ENCODE peak calls at places on chromosomes 4 and X, in seven cellular contexts. L is IMR-90; X is astrocyte; O is sigmoid colon; R is HFF-Myc; Q is CD8-positive, alpha-beta memory T cell; D is astrocyte of the spinal cord. P is an unnamed sample.

GRCh38 chr4:76990288-76991080 is 40.9 kb downstream of the SEPTIN11 start:
- DNase-seq in L (peak; percentile 96), X (peak; percentile 99), O (no peak), R (no peak), Q (no peak), D (peak; percentile 96), P (peak; percentile 19)

GRCh38 chr4:140568507-140569306 is at the start of gene UCP1:
- DNase-seq in L (no peak), X (no peak), O (no peak), R (no peak), Q (no peak), D (peak; percentile 2), P (peak; percentile 34)

GRCh38 chrX:119605739-119606507 is at the start of gene NKRF:
- DNase-seq in L (peak; percentile 90), X (peak; percentile 73), O (peak; percentile 97), R (no peak), Q (peak; percentile 94), D (no peak), P (peak; percentile 88)

GRCh38 chrX:40189018-40189417 is 91.3 kb upstream of the BCOR start:
- DNase-seq in L (no peak), X (peak; percentile 31), O (no peak), R (no peak), Q (no peak), D (no peak), P (peak; percentile 70)

GRCh38 chr4:6222761-6223292 is 22.5 kb upstream of the JAKMIP1 start:
- DNase-seq in L (no peak), X (no peak), O (peak; percentile 2), R (no peak), Q (no peak), D (no peak), P (no peak)

GRCh38 chr4:8727546-8728510 is 135.3 kb downstream of the CPZ start:
- DNase-seq in L (no peak), X (no peak), O (peak; percentile 56), R (no peak), Q (no peak), D (no peak), P (no peak)

GRCh38 chr4:176753049-176753448 is 39.7 kb downstream of the VEGFC start:
- DNase-seq in L (peak; percentile 95), X (peak; percentile 91), O (no peak), R (peak; percentile 98), Q (no peak), D (peak; percentile 94), P (peak; percentile 52)

GRCh38 chrX:74421181-74422028 is at the start of gene SLC16A2:
- DNase-seq in L (peak; percentile 79), X (peak; percentile 76), O (peak; percentile 93), R (no peak), Q (peak; percentile 50), D (peak; percentile 83), P (peak; percentile 68)

GRCh38 chrX:111743316-111743715 is 62.3 kb downstream of the ALG13 start:
- DNase-seq in L (no peak), X (no peak), O (no peak), R (no peak), Q (no peak), D (no peak), P (peak; percentile 2)

GRCh38 chr4:148065069-148065468 is 333.2 kb downstream of the ARHGAP10 start:
- DNase-seq in L (peak; percentile 90), X (peak; percentile 80), O (no peak), R (peak; percentile 11), Q (no peak), D (peak; percentile 58), P (peak; percentile 25)

GRCh38 chr4:103996059-103996458 is 276.3 kb upstream of the TACR3 start:
- DNase-seq in L (no peak), X (peak; percentile 4), O (no peak), R (no peak), Q (no peak), D (peak; percentile 48), P (peak; percentile 71)

GRCh38 chr4:186534056-186534455 is 21.3 kb downstream of the MTNR1A start:
- DNase-seq in L (no peak), X (no peak), O (no peak), R (no peak), Q (no peak), D (no peak), P (no peak)

GRCh38 chr4:8286719-8287355 is 17.3 kb downstream of the HTRA3 start:
- DNase-seq in L (no peak), X (no peak), O (peak; percentile 64), R (no peak), Q (no peak), D (no peak), P (no peak)

GRCh38 chrX:24100713-24101112 is 46.0 kb downstream of the EIF2S3 start:
- DNase-seq in L (peak; percentile 72), X (peak; percentile 57), O (no peak), R (no peak), Q (no peak), D (peak; percentile 14), P (no peak)

DNA sequence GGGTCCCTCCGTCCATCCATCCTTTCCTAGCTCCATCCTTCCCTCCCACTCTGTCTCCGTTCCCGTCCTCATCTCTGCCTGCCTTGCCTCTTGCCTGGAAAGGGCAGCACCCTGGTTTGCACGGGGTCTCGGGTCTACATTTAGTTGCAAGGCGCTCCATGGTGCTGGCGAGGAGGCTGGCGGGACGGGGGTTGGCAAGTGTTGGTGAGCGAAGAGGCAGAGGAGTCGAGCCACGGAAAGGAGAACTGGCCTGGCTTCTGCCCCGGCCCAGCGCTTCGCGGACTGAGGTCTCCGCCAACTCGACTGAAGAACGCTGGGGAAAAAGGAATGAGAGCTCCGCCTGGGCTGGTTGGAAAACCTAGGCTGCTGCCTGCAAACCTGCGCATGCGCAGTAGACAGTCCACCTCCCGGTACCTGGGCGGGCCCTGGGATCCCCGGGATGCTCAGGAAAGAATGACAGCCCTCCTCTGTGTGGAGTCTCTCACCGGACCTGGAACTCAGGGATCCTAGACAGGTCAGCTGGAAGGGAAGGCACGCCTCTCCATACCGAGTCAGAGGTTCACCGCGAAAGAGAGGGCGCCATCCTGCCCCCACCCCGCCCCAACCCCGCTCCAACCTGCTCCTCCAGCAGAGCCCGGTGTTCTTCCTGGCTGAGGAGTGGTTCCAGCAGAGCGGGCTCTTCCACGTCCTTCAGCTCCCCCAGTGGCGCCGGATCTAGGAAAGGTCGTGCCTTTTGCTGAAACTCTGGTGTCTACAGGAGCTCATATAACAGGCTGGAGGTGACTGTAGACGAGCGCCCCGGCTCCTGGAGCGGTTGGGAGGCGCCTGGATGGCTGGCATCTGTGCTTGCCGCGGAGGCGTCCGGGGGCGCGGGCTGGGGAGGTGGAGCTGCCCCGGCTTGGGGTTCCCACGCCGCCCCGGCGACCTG is 6.0 kb downstream of the FRG2 start:
- DNase-seq in L (peak; percentile 29), X (peak; percentile 7), O (peak; percentile 62), R (no peak), Q (peak; percentile 52), D (peak; percentile 23), P (peak; percentile 63)
- H3K4me3 ChIP-seq in L (peak overlapping the region; percentile 16), X (peak overlapping the region; percentile 23), O (peak overlapping the region; percentile 30), R (no peak overlapping the region), Q (no peak overlapping the region), D (peak overlapping the region; percentile 3), P (peak overlapping the region; percentile 2)

DNA sequence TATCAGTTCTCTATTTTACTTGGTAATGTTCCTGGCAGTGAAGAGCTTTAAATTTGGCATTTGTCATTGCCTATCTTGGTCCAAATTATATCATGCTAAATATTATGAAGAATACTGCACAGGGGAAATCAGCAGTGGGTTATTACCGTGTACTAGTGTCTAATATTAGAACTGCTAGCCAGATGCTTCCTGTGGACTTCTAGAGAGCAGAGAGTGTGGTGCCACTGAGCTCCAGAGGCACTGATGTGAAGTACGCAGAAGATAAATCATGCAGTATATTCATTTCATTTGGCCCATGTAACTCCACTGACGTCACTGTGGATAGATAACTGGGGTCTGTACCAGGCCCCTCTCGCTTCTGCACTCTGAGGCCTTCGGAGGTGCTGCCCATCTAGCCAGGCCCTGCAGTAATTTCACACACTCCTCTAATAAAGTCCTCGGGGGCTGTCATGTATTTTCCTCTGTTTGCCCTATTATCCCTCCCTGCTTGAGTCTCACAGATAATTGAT is 80.0 kb downstream of the ALPK1 start:
- DNase-seq in L (no peak), X (no peak), O (no peak), R (no peak), Q (no peak), D (no peak), P (no peak)
- H3K4me3 ChIP-seq in L (no peak overlapping the region), X (no peak overlapping the region), O (no peak overlapping the region), R (no peak overlapping the region), Q (no peak overlapping the region), D (no peak overlapping the region), P (no peak overlapping the region)

DNA sequence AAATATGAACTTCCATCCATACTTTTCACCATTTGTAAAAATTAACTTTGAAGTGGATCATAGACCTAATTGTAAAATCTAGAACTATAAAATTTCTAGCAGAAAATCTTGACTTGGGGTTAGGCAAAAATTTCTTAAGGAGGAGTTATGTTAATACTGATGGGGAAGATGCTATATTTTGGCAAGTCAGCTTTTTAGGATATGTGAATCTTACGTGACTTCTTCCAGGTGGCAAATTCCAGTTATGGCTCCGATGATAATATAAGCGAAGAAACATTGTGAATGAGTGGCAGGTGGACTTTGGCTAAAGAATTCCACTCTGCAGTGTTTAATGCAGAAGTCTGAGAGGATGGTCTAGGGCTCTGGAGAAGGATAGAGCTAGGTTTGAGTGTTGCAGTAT is 1.5 kb downstream of the PRPS2 start:
- DNase-seq in L (no peak), X (no peak), O (no peak), R (no peak), Q (no peak), D (no peak), P (no peak)
- H3K4me3 ChIP-seq in L (no peak overlapping the region), X (peak overlapping the region; percentile 61), O (peak overlapping the region; percentile 68), R (peak overlapping the region; percentile 67), Q (no peak overlapping the region), D (no peak overlapping the region), P (no peak overlapping the region)

GRCh38 chr4:173531085-173531965 is 1.3 kb upstream of the HAND2 start:
- DNase-seq in L (no peak), X (no peak), O (peak; percentile 92), R (no peak), Q (no peak), D (no peak), P (no peak)

GRCh38 chr4:173528378-173529321 is 1.4 kb downstream of the HAND2 start:
- DNase-seq in L (no peak), X (no peak), O (peak; percentile 77), R (no peak), Q (no peak), D (no peak), P (no peak)

GRCh38 chr4:173527103-173527876 is 2.7 kb downstream of the HAND2 start:
- DNase-seq in L (no peak), X (no peak), O (peak; percentile 76), R (no peak), Q (no peak), D (no peak), P (no peak)

GRCh38 chr4:173530326-173531062 is 465 bp upstream of the HAND2 start:
- DNase-seq in L (no peak), X (no peak), O (peak; percentile 70), R (no peak), Q (no peak), D (no peak), P (no peak)

GRCh38 chr4:173529505-173530325 is at the start of gene HAND2:
- DNase-seq in L (peak; percentile 59), X (no peak), O (peak; percentile 97), R (peak; percentile 12), Q (no peak), D (no peak), P (no peak)
- H3K4me3 ChIP-seq in L (peak within 1 kb of the TSS; percentile 40), X (peak within 1 kb of the TSS; percentile 29), O (peak within 1 kb of the TSS; percentile 90), R (peak within 1 kb of the TSS; percentile 53), Q (no peak within 1 kb of the TSS), D (peak within 1 kb of the TSS; percentile 13), P (no peak within 1 kb of the TSS)

P was measured in epithelial cell of esophagus.